ENCODE peak calls at places on chromosome 18, in seven cellular contexts. One of them, this sample, is unnamed. For H3K4me1, the result is how much of the 10 kb centered on the place peaks cover.

GRCh38 chr18:23502516-23503037 is 734 bp upstream of the RMC1 start:
- DNase-seq in esophagus squamous epithelium: no peak
- DNase-seq in breast epithelium: no peak
- DNase-seq in left ventricle myocardium inferior: no peak
- DNase-seq in kidney: no peak
- DNase-seq in endothelial cell of umbilical vein: no peak
- DNase-seq in astrocyte: no peak
- DNase-seq in this sample: no peak

GRCh38 chr18:59005266-59005665 is 134.4 kb upstream of the SEC11C start:
- DNase-seq in esophagus squamous epithelium: no peak
- DNase-seq in breast epithelium: no peak
- DNase-seq in left ventricle myocardium inferior: peak
- DNase-seq in kidney: peak
- DNase-seq in endothelial cell of umbilical vein: peak
- DNase-seq in astrocyte: peak
- DNase-seq in this sample: no peak

GRCh38 chr18:77157312-77157711 is 24.7 kb upstream of the MBP start:
- DNase-seq in esophagus squamous epithelium: no peak
- DNase-seq in breast epithelium: no peak
- DNase-seq in left ventricle myocardium inferior: no peak
- DNase-seq in kidney: no peak
- DNase-seq in endothelial cell of umbilical vein: no peak
- DNase-seq in astrocyte: no peak
- DNase-seq in this sample: no peak

GRCh38 chr18:35923939-35924338 is 48.5 kb upstream of the RMP24 start:
- DNase-seq in esophagus squamous epithelium: no peak
- DNase-seq in breast epithelium: no peak
- DNase-seq in left ventricle myocardium inferior: no peak
- DNase-seq in kidney: no peak
- DNase-seq in endothelial cell of umbilical vein: no peak
- DNase-seq in astrocyte: no peak
- DNase-seq in this sample: no peak

GRCh38 chr18:23994361-23994902 is 20.1 kb upstream of the TTC39C start:
- DNase-seq in esophagus squamous epithelium: no peak
- DNase-seq in breast epithelium: no peak
- DNase-seq in left ventricle myocardium inferior: no peak
- DNase-seq in kidney: peak
- DNase-seq in endothelial cell of umbilical vein: peak
- DNase-seq in astrocyte: peak
- DNase-seq in this sample: peak

GRCh38 chr18:51275712-51276473 is 78.4 kb upstream of the MEX3C start:
- DNase-seq in esophagus squamous epithelium: no peak
- DNase-seq in breast epithelium: no peak
- DNase-seq in left ventricle myocardium inferior: peak
- DNase-seq in kidney: no peak
- DNase-seq in endothelial cell of umbilical vein: no peak
- DNase-seq in astrocyte: no peak
- DNase-seq in this sample: peak

GRCh38 chr18:45168883-45169585 is 446.2 kb upstream of the SLC14A2 start:
- DNase-seq in esophagus squamous epithelium: no peak
- DNase-seq in breast epithelium: no peak
- DNase-seq in left ventricle myocardium inferior: no peak
- DNase-seq in kidney: no peak
- DNase-seq in endothelial cell of umbilical vein: no peak
- DNase-seq in astrocyte: peak
- DNase-seq in this sample: no peak

GRCh38 chr18:25713104-25713503 is 361.1 kb upstream of the ZNF521 start:
- DNase-seq in esophagus squamous epithelium: no peak
- DNase-seq in breast epithelium: no peak
- DNase-seq in left ventricle myocardium inferior: no peak
- DNase-seq in kidney: no peak
- DNase-seq in endothelial cell of umbilical vein: no peak
- DNase-seq in astrocyte: no peak
- DNase-seq in this sample: no peak

GRCh38 chr18:56873441-56874140 is 222.4 kb downstream of the WDR7 start:
- DNase-seq in esophagus squamous epithelium: no peak
- DNase-seq in breast epithelium: no peak
- DNase-seq in left ventricle myocardium inferior: no peak
- DNase-seq in kidney: no peak
- DNase-seq in endothelial cell of umbilical vein: peak
- DNase-seq in astrocyte: no peak
- DNase-seq in this sample: peak

DNA sequence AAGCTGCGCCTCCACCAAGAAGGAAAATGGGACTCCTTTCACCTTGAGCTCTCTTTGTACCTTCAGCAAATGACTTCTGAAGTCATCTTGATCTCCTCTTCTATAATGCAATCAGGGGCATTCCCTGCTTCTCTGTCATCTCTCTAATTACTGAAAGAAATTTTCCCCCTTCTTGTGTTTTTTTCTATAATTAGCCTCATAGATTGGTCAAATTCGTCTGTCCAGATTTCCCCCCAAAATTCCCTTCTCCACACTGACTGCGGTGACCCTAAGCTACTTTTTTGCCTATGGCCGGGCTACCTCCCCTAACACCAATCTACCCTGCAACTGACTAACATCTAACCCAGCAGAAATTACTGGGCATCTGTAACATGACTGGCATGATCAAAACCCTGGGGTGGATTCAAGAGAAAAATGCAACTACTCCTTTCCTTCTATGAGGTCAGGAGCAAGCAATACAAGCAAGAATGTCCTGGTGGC is 168.6 kb downstream of the BCL2 start:
- DNase-seq in esophagus squamous epithelium: no peak
- DNase-seq in breast epithelium: no peak
- DNase-seq in left ventricle myocardium inferior: no peak
- DNase-seq in kidney: no peak
- DNase-seq in endothelial cell of umbilical vein: no peak
- DNase-seq in astrocyte: no peak
- DNase-seq in this sample: no peak
- H3K4me1 ChIP-seq in esophagus squamous epithelium: half or more
- H3K4me1 ChIP-seq in breast epithelium: under half
- H3K4me1 ChIP-seq in left ventricle myocardium inferior: under half
- H3K4me1 ChIP-seq in kidney: under half
- H3K4me1 ChIP-seq in endothelial cell of umbilical vein: under half
- H3K4me1 ChIP-seq in astrocyte: under half
- H3K4me1 ChIP-seq in this sample: under half

GRCh38 chr18:48228301-48228715 is 180.9 kb downstream of the ZBTB7C start:
- DNase-seq in esophagus squamous epithelium: no peak
- DNase-seq in breast epithelium: no peak
- DNase-seq in left ventricle myocardium inferior: peak
- DNase-seq in kidney: peak
- DNase-seq in endothelial cell of umbilical vein: no peak
- DNase-seq in astrocyte: no peak
- DNase-seq in this sample: no peak

GRCh38 chr18:48227206-48227605 is 182.0 kb downstream of the ZBTB7C start:
- DNase-seq in esophagus squamous epithelium: no peak
- DNase-seq in breast epithelium: no peak
- DNase-seq in left ventricle myocardium inferior: no peak
- DNase-seq in kidney: no peak
- DNase-seq in endothelial cell of umbilical vein: no peak
- DNase-seq in astrocyte: no peak
- DNase-seq in this sample: no peak

GRCh38 chr18:48228841-48229240 is 180.3 kb downstream of the ZBTB7C start:
- DNase-seq in esophagus squamous epithelium: no peak
- DNase-seq in breast epithelium: no peak
- DNase-seq in left ventricle myocardium inferior: no peak
- DNase-seq in kidney: no peak
- DNase-seq in endothelial cell of umbilical vein: no peak
- DNase-seq in astrocyte: no peak
- DNase-seq in this sample: no peak

GRCh38 chr18:48229445-48230052 is 179.6 kb downstream of the ZBTB7C start:
- DNase-seq in esophagus squamous epithelium: no peak
- DNase-seq in breast epithelium: no peak
- DNase-seq in left ventricle myocardium inferior: no peak
- DNase-seq in kidney: no peak
- DNase-seq in endothelial cell of umbilical vein: no peak
- DNase-seq in astrocyte: no peak
- DNase-seq in this sample: no peak

GRCh38 chr18:48230459-48231113 is 178.6 kb downstream of the ZBTB7C start:
- DNase-seq in esophagus squamous epithelium: no peak
- DNase-seq in breast epithelium: peak
- DNase-seq in left ventricle myocardium inferior: no peak
- DNase-seq in kidney: no peak
- DNase-seq in endothelial cell of umbilical vein: peak
- DNase-seq in astrocyte: peak
- DNase-seq in this sample: peak
- TF ChIP-seq CTCF in esophagus squamous epithelium: no peak
- TF ChIP-seq CTCF in breast epithelium: no peak
- TF ChIP-seq CTCF in left ventricle myocardium inferior: peak
- TF ChIP-seq CTCF in kidney: peak
- TF ChIP-seq CTCF in endothelial cell of umbilical vein: peak
- TF ChIP-seq CTCF in astrocyte: peak
- TF ChIP-seq CTCF in this sample: peak

DNA sequence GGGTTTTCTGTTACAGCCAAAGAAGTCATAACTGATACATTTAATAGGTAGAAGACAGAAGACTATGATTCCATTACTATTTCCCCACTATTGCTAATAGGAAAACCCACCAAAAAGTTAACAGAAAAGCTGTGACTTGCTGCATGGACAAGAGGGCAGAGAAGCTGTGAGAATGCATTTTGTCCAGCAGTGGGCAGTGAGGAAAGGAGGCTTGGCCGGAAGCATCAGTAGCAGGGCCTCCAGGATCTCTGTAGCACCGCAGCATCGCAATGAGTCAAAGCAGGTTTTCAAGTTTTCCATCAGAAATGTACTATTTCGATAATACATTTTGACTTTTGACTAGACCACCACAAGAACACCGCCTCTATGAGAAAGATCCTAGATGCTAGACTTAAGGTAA is 24.9 kb downstream of the MYO5B start:
- DNase-seq in esophagus squamous epithelium: no peak
- DNase-seq in breast epithelium: no peak
- DNase-seq in left ventricle myocardium inferior: no peak
- DNase-seq in kidney: no peak
- DNase-seq in endothelial cell of umbilical vein: no peak
- DNase-seq in astrocyte: no peak
- DNase-seq in this sample: no peak
- H3K4me1 ChIP-seq in esophagus squamous epithelium: under half
- H3K4me1 ChIP-seq in breast epithelium: under half
- H3K4me1 ChIP-seq in left ventricle myocardium inferior: under half
- H3K4me1 ChIP-seq in kidney: under half
- H3K4me1 ChIP-seq in endothelial cell of umbilical vein: under half
- H3K4me1 ChIP-seq in astrocyte: under half
- H3K4me1 ChIP-seq in this sample: under half

GRCh38 chr18:2502394-2502793 is 68.9 kb downstream of the METTL4 start:
- DNase-seq in esophagus squamous epithelium: no peak
- DNase-seq in breast epithelium: no peak
- DNase-seq in left ventricle myocardium inferior: no peak
- DNase-seq in kidney: no peak
- DNase-seq in endothelial cell of umbilical vein: no peak
- DNase-seq in astrocyte: no peak
- DNase-seq in this sample: no peak
- TF ChIP-seq CTCF in esophagus squamous epithelium: no peak
- TF ChIP-seq CTCF in breast epithelium: no peak
- TF ChIP-seq CTCF in left ventricle myocardium inferior: no peak
- TF ChIP-seq CTCF in kidney: no peak
- TF ChIP-seq CTCF in endothelial cell of umbilical vein: no peak
- TF ChIP-seq CTCF in astrocyte: no peak
- TF ChIP-seq CTCF in this sample: no peak

GRCh38 chr18:12011199-12011961 is 30.1 kb downstream of the IMPA2 start:
- DNase-seq in esophagus squamous epithelium: no peak
- DNase-seq in breast epithelium: no peak
- DNase-seq in left ventricle myocardium inferior: no peak
- DNase-seq in kidney: peak
- DNase-seq in endothelial cell of umbilical vein: no peak
- DNase-seq in astrocyte: no peak
- DNase-seq in this sample: peak
- H3K4me1 ChIP-seq in esophagus squamous epithelium: half or more
- H3K4me1 ChIP-seq in breast epithelium: under half
- H3K4me1 ChIP-seq in left ventricle myocardium inferior: half or more
- H3K4me1 ChIP-seq in kidney: under half
- H3K4me1 ChIP-seq in endothelial cell of umbilical vein: under half
- H3K4me1 ChIP-seq in astrocyte: under half
- H3K4me1 ChIP-seq in this sample: under half

GRCh38 chr18:79206444-79206843 is 137.2 kb downstream of the ATP9B start:
- DNase-seq in esophagus squamous epithelium: no peak
- DNase-seq in breast epithelium: no peak
- DNase-seq in left ventricle myocardium inferior: no peak
- DNase-seq in kidney: no peak
- DNase-seq in endothelial cell of umbilical vein: no peak
- DNase-seq in astrocyte: no peak
- DNase-seq in this sample: no peak

GRCh38 chr18:79204889-79205807 is 136.0 kb downstream of the ATP9B start:
- DNase-seq in esophagus squamous epithelium: no peak
- DNase-seq in breast epithelium: no peak
- DNase-seq in left ventricle myocardium inferior: no peak
- DNase-seq in kidney: no peak
- DNase-seq in endothelial cell of umbilical vein: no peak
- DNase-seq in astrocyte: no peak
- DNase-seq in this sample: no peak

GRCh38 chr18:79210002-79210910 is 141.1 kb downstream of the ATP9B start:
- DNase-seq in esophagus squamous epithelium: no peak
- DNase-seq in breast epithelium: no peak
- DNase-seq in left ventricle myocardium inferior: no peak
- DNase-seq in kidney: no peak
- DNase-seq in endothelial cell of umbilical vein: no peak
- DNase-seq in astrocyte: no peak
- DNase-seq in this sample: no peak

GRCh38 chr18:79211844-79212243 is 142.7 kb downstream of the ATP9B start:
- DNase-seq in esophagus squamous epithelium: no peak
- DNase-seq in breast epithelium: no peak
- DNase-seq in left ventricle myocardium inferior: no peak
- DNase-seq in kidney: no peak
- DNase-seq in endothelial cell of umbilical vein: no peak
- DNase-seq in astrocyte: no peak
- DNase-seq in this sample: no peak

GRCh38 chr18:79208882-79209281 is 139.7 kb downstream of the ATP9B start:
- DNase-seq in esophagus squamous epithelium: no peak
- DNase-seq in breast epithelium: no peak
- DNase-seq in left ventricle myocardium inferior: peak
- DNase-seq in kidney: no peak
- DNase-seq in endothelial cell of umbilical vein: no peak
- DNase-seq in astrocyte: no peak
- DNase-seq in this sample: no peak
- TF ChIP-seq CTCF in esophagus squamous epithelium: no peak
- TF ChIP-seq CTCF in breast epithelium: no peak
- TF ChIP-seq CTCF in left ventricle myocardium inferior: peak
- TF ChIP-seq CTCF in kidney: no peak
- TF ChIP-seq CTCF in endothelial cell of umbilical vein: no peak
- TF ChIP-seq CTCF in astrocyte: no peak
- TF ChIP-seq CTCF in this sample: no peak

GRCh38 chr18:3251249-3251962 is 3.8 kb downstream of the MYL12A start:
- DNase-seq in esophagus squamous epithelium: no peak
- DNase-seq in breast epithelium: no peak
- DNase-seq in left ventricle myocardium inferior: no peak
- DNase-seq in kidney: no peak
- DNase-seq in endothelial cell of umbilical vein: peak
- DNase-seq in astrocyte: no peak
- DNase-seq in this sample: no peak
- H3K4me1 ChIP-seq in esophagus squamous epithelium: half or more
- H3K4me1 ChIP-seq in breast epithelium: under half
- H3K4me1 ChIP-seq in left ventricle myocardium inferior: half or more
- H3K4me1 ChIP-seq in kidney: under half
- H3K4me1 ChIP-seq in endothelial cell of umbilical vein: half or more
- H3K4me1 ChIP-seq in astrocyte: under half
- H3K4me1 ChIP-seq in this sample: under half

GRCh38 chr18:8324343-8325065 is 284.7 kb upstream of the RAB12 start:
- DNase-seq in esophagus squamous epithelium: no peak
- DNase-seq in breast epithelium: no peak
- DNase-seq in left ventricle myocardium inferior: no peak
- DNase-seq in kidney: no peak
- DNase-seq in endothelial cell of umbilical vein: no peak
- DNase-seq in astrocyte: no peak
- DNase-seq in this sample: no peak
- TF ChIP-seq CTCF in esophagus squamous epithelium: no peak
- TF ChIP-seq CTCF in breast epithelium: no peak
- TF ChIP-seq CTCF in left ventricle myocardium inferior: no peak
- TF ChIP-seq CTCF in kidney: no peak
- TF ChIP-seq CTCF in endothelial cell of umbilical vein: no peak
- TF ChIP-seq CTCF in astrocyte: no peak
- TF ChIP-seq CTCF in this sample: no peak

This sample was measured in mucosa of descending colon.